ENCODE peak calls at places on chromosomes 11 and 22, in four cellular contexts. D is activated CD4-positive, alpha-beta T cell treated with anti-CD3 and anti-CD28 coated beads, Interleukin-2, amount 50 U/mL, for 1 hour; H is HuH-7.5; R is hypothalamus. I is an unnamed sample.
A peak's percentile ranks its signal among the peaks of the same experiment; 100 is the strongest.

GRCh38 chr22:44406581-44407403 is 91.2 kb downstream of the RTL6 start:
- DNase-seq in D (no peak), H (no peak), R (no peak), I (no peak)

GRCh38 chr11:75100314-75100713 is 3.6 kb upstream of the OR2AT4 start:
- DNase-seq in D (no peak), H (no peak), R (no peak), I (no peak)

GRCh38 chr22:50058338-50059184 is 463 bp upstream of the TTLL8 start:
- DNase-seq in D (no peak), H (no peak), R (no peak), I (no peak)

GRCh38 chr11:7677801-7678201 is 4.5 kb upstream of the CYB5R2 start:
- DNase-seq in D (no peak), H (no peak), R (no peak), I (no peak)

GRCh38 chr11:68983816-68984215 is 3.0 kb upstream of the MRGPRD start:
- DNase-seq in D (no peak), H (no peak), R (no peak), I (no peak)

GRCh38 chr11:102589047-102589459 is 36.1 kb downstream of the MMP20 start:
- DNase-seq in D (no peak), H (no peak), R (no peak), I (no peak)

GRCh38 chr11:7314811-7315604 is 63.3 kb downstream of the SYT9 start:
- DNase-seq in D (no peak), H (no peak), R (no peak), I (no peak)

GRCh38 chr11:27705873-27706820 is 5.9 kb upstream of the BDNF start:
- DNase-seq in D (no peak), H (peak; percentile 78), R (no peak), I (no peak)

GRCh38 chr22:27995801-27996528 is 76.9 kb upstream of the PITPNB start:
- DNase-seq in D (no peak), H (no peak), R (no peak), I (no peak)

GRCh38 chr11:66981976-66982578 is 7.0 kb downstream of the C11orf86 start:
- DNase-seq in D (peak; percentile 10), H (no peak), R (peak; percentile 46), I (no peak)

GRCh38 chr11:104028476-104028875 is 8.0 kb upstream of the DDI1 start:
- DNase-seq in D (no peak), H (no peak), R (no peak), I (no peak)

GRCh38 chr11:26820739-26821138 is 98.9 kb upstream of the SLC5A12 start:
- DNase-seq in D (no peak), H (no peak), R (no peak), I (no peak)

GRCh38 chr11:70498171-70498571 is 99.8 kb downstream of the CTTN start:
- DNase-seq in D (no peak), H (no peak), R (no peak), I (no peak)

GRCh38 chr11:88344869-88345268 is 7.3 kb upstream of the CTSC start:
- DNase-seq in D (no peak), H (no peak), R (no peak), I (no peak)

GRCh38 chr11:34929794-34930763 is 13.7 kb downstream of the PDHX start:
- DNase-seq in D (no peak), H (no peak), R (no peak), I (no peak)

GRCh38 chr22:40247976-40248375 is 70.3 kb downstream of the TNRC6B start:
- DNase-seq in D (peak; percentile 65), H (no peak), R (no peak), I (peak; percentile 79)

GRCh38 chr11:123011510-123011909 is 29.9 kb upstream of the BSX start:
- DNase-seq in D (no peak), H (no peak), R (no peak), I (no peak)

GRCh38 chr11:102620858-102621561 is 4.1 kb downstream of the MMP20 start:
- DNase-seq in D (no peak), H (no peak), R (no peak), I (no peak)

GRCh38 chr11:2434008-2434407 is 10.3 kb downstream of the TRPM5 start:
- DNase-seq in D (no peak), H (no peak), R (no peak), I (no peak)

GRCh38 chr11:69485337-69486041 is 4.0 kb downstream of the LINC01488 start:
- DNase-seq in D (no peak), H (peak; percentile 99), R (no peak), I (no peak)

GRCh38 chr11:58406774-58407173 is at the start of gene OR5B3:
- DNase-seq in D (no peak), H (no peak), R (no peak), I (no peak)

I was measured in CD8-positive, alpha-beta T cell.